ENCODE peak calls at places on chromosomes 6 and 20, in six cellular contexts. F is CD8-positive, alpha-beta memory T cell; I is left lung; A is GM20000; M is astrocyte of the spinal cord; B is GM23338. Z is an unnamed sample.

GRCh38 chr6:21634582-21634981 is 41.0 kb downstream of the SOX4 start:
- DNase-seq in F (no peak), I (no peak), A (no peak), M (peak; percentile 89), B (no peak), Z (no peak)

GRCh38 chr20:43752561-43753301 is 25.9 kb upstream of the GTSF1L start:
- DNase-seq in F (no peak), I (peak; percentile 63), A (peak; percentile 70), M (peak; percentile 95), B (no peak), Z (no peak)

GRCh38 chr20:48384147-48384818 is 443.5 kb downstream of the PREX1 start:
- DNase-seq in F (no peak), I (no peak), A (peak; percentile 36), M (no peak), B (peak; percentile 78), Z (no peak)

GRCh38 chr6:5132741-5133140 is 47.6 kb downstream of the PPP1R3G start:
- DNase-seq in F (no peak), I (peak; percentile 64), A (peak; percentile 41), M (peak; percentile 82), B (peak; percentile 76), Z (no peak)

GRCh38 chr6:52305385-52305784 is 20.8 kb upstream of the MCM3 start:
- DNase-seq in F (no peak), I (no peak), A (no peak), M (no peak), B (no peak), Z (no peak)

GRCh38 chr6:53373638-53374037 is 24.9 kb upstream of the ELOVL5 start:
- DNase-seq in F (no peak), I (no peak), A (no peak), M (no peak), B (no peak), Z (no peak)

GRCh38 chr20:2826655-2827054 is 10.5 kb downstream of the TMEM239 start:
- DNase-seq in F (no peak), I (no peak), A (no peak), M (no peak), B (no peak), Z (no peak)

GRCh38 chr6:11424395-11425050 is 113.0 kb upstream of the TMEM170B start:
- DNase-seq in F (no peak), I (no peak), A (no peak), M (no peak), B (no peak), Z (no peak)

GRCh38 chr6:127515234-127515793 is 3.8 kb downstream of the MTCL3 start:
- DNase-seq in F (no peak), I (no peak), A (peak; percentile 33), M (no peak), B (peak; percentile 85), Z (peak; percentile 7)

GRCh38 chr20:23125625-23126191 is 39.6 kb upstream of the CD93 start:
- DNase-seq in F (no peak), I (peak; percentile 82), A (no peak), M (peak; percentile 31), B (no peak), Z (no peak)

GRCh38 chr6:27592481-27593199 is 119.7 kb upstream of the ZNF184 start:
- DNase-seq in F (no peak), I (no peak), A (peak; percentile 80), M (peak; percentile 63), B (peak; percentile 85), Z (peak; percentile 23)

GRCh38 chr20:43191946-43192847 is 2.5 kb upstream of the PTPRT start:
- DNase-seq in F (no peak), I (no peak), A (peak; percentile 53), M (no peak), B (peak; percentile 43), Z (no peak)